ENCODE peak calls at places on chromosomes 1 and 21, in five cellular contexts. M is upper lobe of left lung, N is HepG2, C is GM12878, G is Panc1. O is an unnamed sample.

GRCh38 chr1:25484096-25484495 is 53.4 kb downstream of the MACO1 start:
- ATAC-seq in G (no peak), M (no peak), N (no peak), C (no peak), O (no peak)

GRCh38 chr1:233440952-233441401 is 113.5 kb downstream of the MAP3K21 start:
- ATAC-seq in M (peak), N (peak), C (peak), G (peak), O (no peak)

GRCh38 chr21:26070121-26070520 is 100.4 kb downstream of the APP start:
- ATAC-seq in C (no peak), G (no peak), N (no peak), M (no peak), O (no peak)

GRCh38 chr1:176450526-176450925 is 12.4 kb upstream of the PAPPA2 start:
- ATAC-seq in G (no peak), N (no peak), M (no peak), C (no peak), O (no peak)

GRCh38 chr1:155186266-155186954 is 12.8 kb downstream of the TRIM46 start:
- ATAC-seq in G (no peak), C (peak), M (peak), N (no peak), O (no peak)

GRCh38 chr1:30191154-30191702 is 532.2 kb downstream of the MATN1 start:
- ATAC-seq in M (peak), G (peak), C (no peak), N (no peak), O (peak)

GRCh38 chr1:14733053-14733778 is 134.7 kb downstream of the KAZN start:
- ATAC-seq in M (peak), G (no peak), C (peak), N (no peak), O (peak)

GRCh38 chr1:206921772-206922265 is at the start of gene FCMR:
- ATAC-seq in G (no peak), C (peak), M (peak), N (no peak), O (no peak)

GRCh38 chr1:213737398-213738040 is 250.3 kb upstream of the PROX1 start:
- ATAC-seq in C (no peak), G (no peak), N (peak), M (no peak), O (no peak)

GRCh38 chr1:30757196-30757949 is at the start of gene LAPTM5:
- ATAC-seq in G (no peak), M (peak), C (peak), N (no peak), O (peak)

GRCh38 chr1:243471026-243471685 is 215.3 kb downstream of the SDCCAG8 start:
- ATAC-seq in C (no peak), G (no peak), M (peak), N (no peak), O (no peak)

GRCh38 chr1:208595745-208596144 is 351.6 kb upstream of the PLXNA2 start:
- ATAC-seq in M (no peak), N (no peak), G (no peak), C (no peak), O (no peak)

GRCh38 chr1:6373961-6374720 is 19.4 kb downstream of the ACOT7 start:
- ATAC-seq in N (no peak), G (no peak), C (no peak), M (no peak), O (no peak)

GRCh38 chr21:33015091-33015490 is 10.6 kb upstream of the OLIG2 start:
- ATAC-seq in C (no peak), G (no peak), M (no peak), N (no peak), O (no peak)

GRCh38 chr21:32574946-32575925 is 10.1 kb downstream of the TCP10L start:
- ATAC-seq in G (peak), M (peak), N (no peak), C (no peak), O (no peak)

GRCh38 chr1:119688810-119689209 is 22.9 kb upstream of the PHGDH start:
- ATAC-seq in N (no peak), M (no peak), C (no peak), G (no peak), O (no peak)

GRCh38 chr1:168875819-168876218 is 146.8 kb upstream of the DPT start:
- ATAC-seq in G (no peak), C (no peak), M (no peak), N (no peak), O (no peak)

GRCh38 chr1:5688479-5689077 is 303.6 kb downstream of the NPHP4 start:
- ATAC-seq in N (no peak), G (no peak), C (no peak), M (no peak), O (no peak)

GRCh38 chr1:147630022-147630421 is 40.3 kb downstream of the ACP6 start:
- ATAC-seq in G (no peak), M (no peak), N (no peak), C (no peak), O (no peak)

GRCh38 chr1:178686407-178686806 is 38.6 kb upstream of the RALGPS2 start:
- ATAC-seq in N (no peak), C (no peak), M (no peak), G (no peak), O (no peak)

GRCh38 chr1:63731117-63732043 is 42.4 kb upstream of the ROR1 start:
- ATAC-seq in N (no peak), C (no peak), M (peak), G (peak), O (peak)

GRCh38 chr1:166952002-166952746 is 23.2 kb downstream of the ILDR2 start:
- ATAC-seq in C (no peak), M (no peak), G (no peak), N (peak), O (no peak)

GRCh38 chr21:38838598-38839369 is 33.1 kb downstream of the ETS2 start:
- ATAC-seq in N (peak), C (no peak), G (peak), M (no peak), O (no peak)

GRCh38 chr1:170676628-170677027 is 12.7 kb downstream of the PRRX1 start:
- ATAC-seq in M (no peak), C (no peak), N (no peak), G (no peak), O (no peak)

GRCh38 chr1:217982711-217983405 is 302.2 kb upstream of the RRP15 start:
- ATAC-seq in N (no peak), C (no peak), M (no peak), G (no peak), O (no peak)

GRCh38 chr1:15802234-15802965 is 5.0 kb downstream of the UQCRHL start:
- ATAC-seq in M (no peak), N (no peak), G (no peak), C (no peak), O (no peak)

GRCh38 chr1:107990606-107991005 is 25.6 kb upstream of the VAV3 start:
- ATAC-seq in C (no peak), M (no peak), N (no peak), G (no peak), O (no peak)

GRCh38 chr1:185974367-185974766 is 240.2 kb downstream of the HMCN1 start:
- ATAC-seq in C (no peak), N (no peak), G (no peak), M (no peak), O (no peak)

GRCh38 chr1:14767075-14767474 is 168.6 kb downstream of the KAZN start:
- ATAC-seq in N (no peak), G (no peak), C (no peak), M (no peak), O (no peak)

GRCh38 chr1:77639056-77639455 is 43.4 kb downstream of the ZZZ3 start:
- ATAC-seq in M (no peak), C (no peak), G (no peak), N (no peak), O (no peak)

GRCh38 chr1:2003564-2004131 is at the start of gene CFAP74:
- ATAC-seq in M (peak), G (no peak), N (peak), C (no peak), O (no peak)

GRCh38 chr1:243264718-243265117 is 8.9 kb downstream of the SDCCAG8 start:
- ATAC-seq in M (peak), C (peak), N (no peak), G (no peak), O (peak)

GRCh38 chr1:9022773-9023172 is 3.5 kb downstream of the SLC2A7 start:
- ATAC-seq in G (no peak), C (no peak), M (no peak), N (peak), O (no peak)

GRCh38 chr1:155022927-155023236 is 10.7 kb downstream of the DCST2 start:
- ATAC-seq in N (peak), C (no peak), G (no peak), M (peak), O (no peak)

GRCh38 chr1:178052650-178053461 is 41.0 kb upstream of the RASAL2 start:
- ATAC-seq in M (no peak), C (no peak), N (peak), G (no peak), O (no peak)

GRCh38 chr1:110012100-110012499 is 22.3 kb upstream of the STRIP1 start:
- ATAC-seq in G (no peak), M (no peak), C (peak), N (no peak), O (no peak)

GRCh38 chr1:233718057-233718456 is 104.2 kb downstream of the KCNK1 start:
- ATAC-seq in G (no peak), M (no peak), N (no peak), C (no peak), O (no peak)

GRCh38 chr1:94962745-94963265 is 35.9 kb upstream of the CNN3 start:
- ATAC-seq in N (peak), G (no peak), M (peak), C (peak), O (peak)
- H3K4me3 ChIP-seq in N (peak), G (peak), M (peak), C (no peak), O (peak)

GRCh38 chr1:93056214-93056613 is 22.9 kb upstream of the MTF2 start:
- ATAC-seq in M (no peak), N (no peak), C (peak), G (no peak), O (no peak)
- TF ChIP-seq CTCF in M (no peak), N (no peak), C (no peak), G (no peak), O (no peak)

GRCh38 chr1:87150143-87150542 is 178.5 kb upstream of the LMO4 start:
- ATAC-seq in N (no peak), G (no peak), M (no peak), C (no peak), O (no peak)

GRCh38 chr1:87151500-87152421 is 176.9 kb upstream of the LMO4 start:
- ATAC-seq in G (peak), N (no peak), C (peak), M (peak), O (peak)

GRCh38 chr1:87147851-87148250 is 180.8 kb upstream of the LMO4 start:
- ATAC-seq in N (no peak), M (no peak), G (no peak), C (no peak), O (no peak)

GRCh38 chr1:87148670-87149069 is 180.0 kb upstream of the LMO4 start:
- ATAC-seq in C (no peak), M (peak), G (no peak), N (no peak), O (no peak)

GRCh38 chr1:87149166-87150065 is 179.3 kb upstream of the LMO4 start:
- ATAC-seq in G (no peak), M (no peak), N (no peak), C (no peak), O (no peak)
- TF ChIP-seq POLR2AphosphoS5 in G (no peak), M (no peak), N (no peak), C (no peak), O (peak)

GRCh38 chr1:227723474-227723873 is 11.6 kb downstream of the JMJD4 start:
- ATAC-seq in C (no peak), G (no peak), M (no peak), N (no peak), O (no peak)
- H3K4me3 ChIP-seq in C (no peak), G (no peak), M (no peak), N (no peak), O (no peak)

GRCh38 chr1:160993544-160993943 is 27.4 kb downstream of the F11R start:
- ATAC-seq in M (peak), C (peak), N (peak), G (peak), O (peak)
- TF ChIP-seq CTCF in M (no peak), C (peak), N (peak), G (peak), O (no peak)

DNA sequence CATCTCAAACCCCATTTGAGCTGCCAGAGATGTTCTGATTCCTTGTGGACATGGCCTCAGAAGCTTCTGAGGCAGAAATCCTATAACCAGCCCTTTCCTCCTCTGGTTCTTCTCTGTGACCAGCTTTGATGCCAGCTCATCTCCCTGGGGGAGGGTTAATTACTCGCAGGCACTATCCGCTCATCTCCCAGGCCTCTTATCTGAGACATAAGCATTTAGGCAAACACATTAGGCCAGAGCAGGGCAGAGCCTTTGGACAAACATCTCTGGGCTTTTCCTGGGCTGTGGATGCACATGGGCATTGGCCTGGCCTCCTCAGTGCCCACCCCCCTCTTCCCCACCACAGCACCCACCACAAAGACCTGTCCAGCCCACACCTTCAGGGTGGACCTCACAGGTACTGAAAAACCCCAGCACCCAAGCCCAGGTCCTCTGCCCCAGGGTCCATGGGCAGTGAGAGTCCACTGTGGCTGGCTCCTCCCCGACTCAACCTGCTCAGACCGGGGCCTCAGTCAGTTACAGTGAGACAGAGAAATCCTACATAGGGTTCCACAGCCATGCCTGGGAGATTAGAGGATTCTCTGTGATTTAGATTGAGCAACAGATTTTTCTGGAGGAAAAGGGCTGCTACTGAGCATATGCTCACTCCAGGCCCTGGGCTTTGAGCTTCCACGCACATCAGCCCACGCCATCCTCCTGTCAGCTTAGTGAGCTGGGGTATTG is 26.9 kb downstream of the IGSF21 start:
- ATAC-seq in N (peak), C (no peak), G (no peak), M (no peak), O (no peak)
- TF ChIP-seq POLR2AphosphoS5 in N (no peak), C (no peak), G (no peak), M (no peak), O (no peak)

GRCh38 chr1:202104073-202104472 is 18.6 kb upstream of the GPR37L1 start:
- ATAC-seq in N (no peak), C (no peak), G (no peak), M (no peak), O (no peak)
- H3K4me3 ChIP-seq in N (no peak), C (no peak), G (no peak), M (no peak), O (no peak)

GRCh38 chr21:34799092-34799491 is 130.3 kb downstream of the CLIC6 start:
- ATAC-seq in G (no peak), M (no peak), N (no peak), C (no peak), O (no peak)

GRCh38 chr21:34800797-34801518 is 132.2 kb downstream of the CLIC6 start:
- ATAC-seq in G (no peak), N (peak), C (no peak), M (no peak), O (no peak)

GRCh38 chr21:34802180-34802899 is 133.5 kb downstream of the CLIC6 start:
- ATAC-seq in M (no peak), C (peak), N (no peak), G (no peak), O (no peak)

GRCh38 chr21:34803792-34804440 is 135.1 kb downstream of the CLIC6 start:
- ATAC-seq in M (no peak), G (no peak), C (no peak), N (no peak), O (no peak)

DNA sequence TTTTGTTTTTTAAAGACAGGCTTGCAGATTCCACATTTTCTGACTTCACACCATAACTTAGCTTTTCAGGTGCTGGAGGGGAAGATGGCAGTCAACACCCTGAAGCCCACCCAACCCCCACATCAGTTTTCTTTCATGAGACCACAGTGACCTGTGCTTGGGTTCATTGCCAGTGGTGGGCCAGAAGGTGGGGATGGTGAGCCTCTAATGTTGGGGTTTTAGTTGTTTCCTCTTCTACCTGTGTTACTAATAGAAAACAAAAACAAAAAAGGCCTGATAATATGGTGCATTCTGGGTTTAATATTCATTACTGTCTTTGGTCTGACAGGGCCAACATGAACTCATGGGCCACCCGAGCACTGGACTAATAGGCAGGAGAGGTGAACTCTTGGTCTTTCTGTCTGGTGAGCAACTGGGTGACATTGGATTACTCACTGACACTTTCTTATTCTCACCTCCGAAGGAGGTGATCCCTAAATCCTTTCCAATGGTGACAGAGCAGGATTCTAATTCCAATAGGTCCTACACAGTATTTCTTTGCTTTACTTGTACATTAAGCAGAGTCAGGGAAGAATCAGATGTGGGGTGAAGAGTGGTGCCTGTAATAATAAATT is 132.8 kb downstream of the CLIC6 start:
- ATAC-seq in G (no peak), M (no peak), C (peak), N (peak), O (no peak)
- TF ChIP-seq CTCF in G (peak), M (no peak), C (peak), N (peak), O (no peak)

DNA sequence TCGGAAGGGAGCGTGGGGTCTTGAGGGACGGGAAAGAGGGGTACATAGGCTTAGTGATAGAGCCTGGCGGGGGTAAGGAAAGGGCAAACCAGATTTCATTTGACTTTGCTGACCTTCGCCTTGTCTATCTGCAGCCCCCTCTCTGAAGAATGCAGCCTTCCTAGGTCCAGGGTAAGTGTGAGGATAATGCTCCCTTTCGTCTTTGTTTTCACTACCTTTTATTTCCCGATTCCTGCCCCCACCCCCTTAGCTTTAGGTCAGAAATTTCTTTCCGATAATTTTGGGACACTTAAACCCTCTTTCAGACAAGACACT is 396 bp downstream of the ATP5PB start:
- ATAC-seq in M (no peak), G (no peak), N (no peak), C (no peak), O (no peak)
- TF ChIP-seq POLR2AphosphoS5 in M (no peak), G (no peak), N (no peak), C (peak), O (no peak)